ENCODE peak calls at places on chromosomes 3 and 15, in six cellular contexts. One of them, this sample, is unnamed. For H3K36me3, the result is how much of the 10 kb centered on the place peaks cover.

GRCh38 chr3:66179813-66180212 is 41.0 kb upstream of the SLC25A26 start:
- DNase-seq in uterus: no peak
- DNase-seq in tibial artery: no peak
- DNase-seq in K562: no peak
- DNase-seq in WERI-Rb-1: no peak
- DNase-seq in lung: no peak
- DNase-seq in this sample: no peak

GRCh38 chr3:185701891-185702563 is 115.9 kb downstream of the SENP2 start:
- DNase-seq in tibial artery: no peak
- DNase-seq in WERI-Rb-1: peak
- DNase-seq in uterus: no peak
- DNase-seq in K562: peak
- DNase-seq in lung: no peak
- DNase-seq in this sample: no peak

GRCh38 chr15:85379403-85380131 is 836 bp upstream of the AKAP13 start:
- DNase-seq in tibial artery: no peak
- DNase-seq in WERI-Rb-1: no peak
- DNase-seq in uterus: no peak
- DNase-seq in lung: peak
- DNase-seq in K562: no peak
- DNase-seq in this sample: peak

GRCh38 chr3:49377483-49377882 is 19.3 kb upstream of the GPX1 start:
- DNase-seq in uterus: no peak
- DNase-seq in lung: no peak
- DNase-seq in K562: peak
- DNase-seq in tibial artery: no peak
- DNase-seq in WERI-Rb-1: no peak
- DNase-seq in this sample: peak

GRCh38 chr15:64749999-64750657 is 25.3 kb downstream of the RBPMS2 start:
- DNase-seq in WERI-Rb-1: peak
- DNase-seq in uterus: peak
- DNase-seq in tibial artery: peak
- DNase-seq in K562: peak
- DNase-seq in lung: no peak
- DNase-seq in this sample: no peak

GRCh38 chr3:194592798-194593752 is 40.1 kb downstream of the TMEM44 start:
- DNase-seq in K562: no peak
- DNase-seq in WERI-Rb-1: no peak
- DNase-seq in tibial artery: peak
- DNase-seq in uterus: no peak
- DNase-seq in lung: peak
- DNase-seq in this sample: no peak

GRCh38 chr15:51771773-51772172 is 20.4 kb downstream of the TMOD2 start:
- DNase-seq in K562: no peak
- DNase-seq in lung: no peak
- DNase-seq in WERI-Rb-1: no peak
- DNase-seq in tibial artery: no peak
- DNase-seq in uterus: no peak
- DNase-seq in this sample: no peak

GRCh38 chr15:63389902-63390301 is 8.3 kb upstream of the CA12 start:
- DNase-seq in uterus: peak
- DNase-seq in WERI-Rb-1: no peak
- DNase-seq in lung: peak
- DNase-seq in K562: peak
- DNase-seq in tibial artery: no peak
- DNase-seq in this sample: no peak

GRCh38 chr3:105367063-105367405 is 325 bp downstream of the ALCAM start:
- DNase-seq in WERI-Rb-1: peak
- DNase-seq in tibial artery: no peak
- DNase-seq in uterus: no peak
- DNase-seq in lung: peak
- DNase-seq in K562: no peak
- DNase-seq in this sample: no peak

GRCh38 chr3:155870133-155870944 is at the start of gene GMPS:
- DNase-seq in uterus: peak
- DNase-seq in K562: peak
- DNase-seq in lung: peak
- DNase-seq in tibial artery: peak
- DNase-seq in WERI-Rb-1: peak
- DNase-seq in this sample: peak

GRCh38 chr15:64461577-64462162 is 1.3 kb downstream of the ZNF609 start:
- DNase-seq in uterus: no peak
- DNase-seq in lung: peak
- DNase-seq in WERI-Rb-1: peak
- DNase-seq in K562: peak
- DNase-seq in tibial artery: no peak
- DNase-seq in this sample: no peak

GRCh38 chr3:38347421-38348200 is 1.0 kb downstream of the XYLB start:
- DNase-seq in lung: no peak
- DNase-seq in K562: no peak
- DNase-seq in tibial artery: no peak
- DNase-seq in uterus: no peak
- DNase-seq in WERI-Rb-1: no peak
- DNase-seq in this sample: no peak
- H3K4me3 ChIP-seq in lung: peak
- H3K4me3 ChIP-seq in K562: peak
- H3K4me3 ChIP-seq in tibial artery: peak
- H3K4me3 ChIP-seq in uterus: peak
- H3K4me3 ChIP-seq in WERI-Rb-1: peak
- H3K4me3 ChIP-seq in this sample: peak

GRCh38 chr15:39213385-39213840 is 367.5 kb upstream of the THBS1 start:
- DNase-seq in K562: peak
- DNase-seq in lung: peak
- DNase-seq in WERI-Rb-1: no peak
- DNase-seq in tibial artery: no peak
- DNase-seq in uterus: no peak
- DNase-seq in this sample: no peak
- H3K27ac ChIP-seq in K562: no peak
- H3K27ac ChIP-seq in lung: peak
- H3K27ac ChIP-seq in WERI-Rb-1: no peak
- H3K27ac ChIP-seq in tibial artery: no peak
- H3K27ac ChIP-seq in uterus: no peak
- H3K27ac ChIP-seq in this sample: no peak

GRCh38 chr15:42404461-42405235 is 45.3 kb downstream of the CAPN3 start:
- DNase-seq in K562: no peak
- DNase-seq in tibial artery: no peak
- DNase-seq in uterus: no peak
- DNase-seq in WERI-Rb-1: no peak
- DNase-seq in lung: no peak
- DNase-seq in this sample: no peak
- H3K36me3 ChIP-seq in K562: under half
- H3K36me3 ChIP-seq in tibial artery: under half
- H3K36me3 ChIP-seq in uterus: under half
- H3K36me3 ChIP-seq in WERI-Rb-1: under half
- H3K36me3 ChIP-seq in lung: under half
- H3K36me3 ChIP-seq in this sample: under half

GRCh38 chr15:89377042-89377841 is 42.6 kb upstream of the POLG start:
- DNase-seq in WERI-Rb-1: peak
- DNase-seq in lung: no peak
- DNase-seq in tibial artery: no peak
- DNase-seq in uterus: no peak
- DNase-seq in K562: no peak
- DNase-seq in this sample: no peak

GRCh38 chr15:89379423-89379735 is 44.8 kb upstream of the POLG start:
- DNase-seq in tibial artery: no peak
- DNase-seq in uterus: no peak
- DNase-seq in K562: no peak
- DNase-seq in WERI-Rb-1: no peak
- DNase-seq in lung: no peak
- DNase-seq in this sample: no peak

GRCh38 chr15:89379818-89380217 is 45.2 kb upstream of the POLG start:
- DNase-seq in lung: no peak
- DNase-seq in WERI-Rb-1: no peak
- DNase-seq in uterus: no peak
- DNase-seq in K562: no peak
- DNase-seq in tibial artery: no peak
- DNase-seq in this sample: no peak

GRCh38 chr15:89377842-89378698 is 43.4 kb upstream of the POLG start:
- DNase-seq in uterus: no peak
- DNase-seq in lung: no peak
- DNase-seq in WERI-Rb-1: peak
- DNase-seq in K562: no peak
- DNase-seq in tibial artery: no peak
- DNase-seq in this sample: no peak

DNA sequence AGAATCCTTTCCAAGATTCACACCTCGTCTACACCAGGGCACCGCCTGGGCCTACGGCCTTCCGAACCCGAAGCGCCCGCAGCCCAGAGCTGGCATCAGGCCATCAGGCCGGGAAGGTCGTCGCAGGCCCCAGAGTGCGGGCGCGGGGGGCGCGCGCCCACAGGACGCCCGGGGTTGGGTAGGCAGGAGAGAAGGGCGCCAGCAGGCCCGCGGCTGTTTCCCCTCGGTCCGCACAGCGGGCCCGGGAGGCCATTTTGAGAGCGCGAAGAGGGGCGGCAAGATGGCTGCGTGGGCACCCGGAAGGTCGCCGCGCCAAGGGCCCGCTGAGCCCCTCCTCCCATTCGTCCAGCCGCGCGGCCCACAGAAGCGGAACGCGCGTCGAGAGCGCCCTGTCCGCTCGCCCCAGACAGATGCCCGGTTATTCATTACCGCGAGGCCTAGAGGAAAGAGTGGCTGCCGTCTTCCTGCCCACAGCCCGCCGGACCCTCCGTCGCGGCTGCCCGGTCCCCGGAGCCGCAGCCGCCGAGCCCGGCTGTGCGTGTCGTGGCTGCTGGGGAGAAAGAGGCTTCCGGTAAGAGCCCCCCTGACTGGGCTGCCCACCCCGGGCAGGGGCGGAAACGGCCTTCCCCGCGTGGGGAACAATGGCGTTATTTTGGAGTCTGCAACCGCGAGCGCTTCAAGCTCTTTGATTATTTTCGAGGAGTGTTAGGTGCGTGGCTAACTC is 44.2 kb upstream of the POLG start:
- DNase-seq in tibial artery: no peak
- DNase-seq in lung: no peak
- DNase-seq in K562: no peak
- DNase-seq in uterus: no peak
- DNase-seq in WERI-Rb-1: peak
- DNase-seq in this sample: no peak
- H3K4me3 ChIP-seq in tibial artery: peak
- H3K4me3 ChIP-seq in lung: peak
- H3K4me3 ChIP-seq in K562: no peak
- H3K4me3 ChIP-seq in uterus: peak
- H3K4me3 ChIP-seq in WERI-Rb-1: no peak
- H3K4me3 ChIP-seq in this sample: no peak

DNA sequence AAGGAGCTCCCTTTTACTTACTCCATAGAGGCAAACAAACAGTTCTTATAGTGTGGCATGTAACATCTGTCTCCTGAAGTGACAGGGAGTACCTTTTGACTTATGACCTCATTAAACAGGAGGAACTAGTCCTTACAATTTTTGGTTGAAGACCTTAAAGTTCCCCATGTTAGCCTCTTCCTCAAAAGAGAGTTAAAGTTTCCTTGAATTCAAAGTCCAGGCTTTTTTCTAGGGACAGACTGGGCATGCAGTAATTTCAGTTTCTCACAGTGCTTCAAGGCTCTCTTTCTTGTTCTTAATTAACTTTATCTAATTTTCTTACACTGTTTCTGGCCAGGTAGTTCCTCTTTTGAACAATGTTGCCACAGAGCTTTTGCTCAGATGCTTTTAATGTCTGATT is 12.0 kb downstream of the GOLM2 start:
- DNase-seq in uterus: no peak
- DNase-seq in lung: no peak
- DNase-seq in tibial artery: no peak
- DNase-seq in WERI-Rb-1: no peak
- DNase-seq in K562: no peak
- DNase-seq in this sample: no peak
- H3K27ac ChIP-seq in uterus: no peak
- H3K27ac ChIP-seq in lung: no peak
- H3K27ac ChIP-seq in tibial artery: no peak
- H3K27ac ChIP-seq in WERI-Rb-1: no peak
- H3K27ac ChIP-seq in K562: peak
- H3K27ac ChIP-seq in this sample: no peak

GRCh38 chr3:58530354-58530865 is 6.6 kb downstream of the ACOX2 start:
- DNase-seq in lung: no peak
- DNase-seq in WERI-Rb-1: no peak
- DNase-seq in K562: no peak
- DNase-seq in uterus: no peak
- DNase-seq in tibial artery: no peak
- DNase-seq in this sample: no peak
- H3K36me3 ChIP-seq in lung: under half
- H3K36me3 ChIP-seq in WERI-Rb-1: under half
- H3K36me3 ChIP-seq in K562: under half
- H3K36me3 ChIP-seq in uterus: under half
- H3K36me3 ChIP-seq in tibial artery: under half
- H3K36me3 ChIP-seq in this sample: under half

GRCh38 chr15:89090791-89091666 is 2.8 kb downstream of the ABHD2 start:
- DNase-seq in lung: peak
- DNase-seq in uterus: peak
- DNase-seq in tibial artery: peak
- DNase-seq in K562: peak
- DNase-seq in WERI-Rb-1: no peak
- DNase-seq in this sample: peak
- H3K4me3 ChIP-seq in lung: no peak
- H3K4me3 ChIP-seq in uterus: peak
- H3K4me3 ChIP-seq in tibial artery: peak
- H3K4me3 ChIP-seq in K562: peak
- H3K4me3 ChIP-seq in WERI-Rb-1: no peak
- H3K4me3 ChIP-seq in this sample: peak

This sample was measured in CD4-positive, CD25-positive, alpha-beta regulatory T cell.